ENCODE peak calls at places on chromosomes 2 and 18, in seven cellular contexts. Y, M, O, Q, V, A and K are unnamed samples.
A peak's percentile ranks its signal among the peaks of the same experiment; 100 is the strongest.

GRCh38 chr2:225100269-225100668 is 58.0 kb upstream of the DOCK10 start:
- DNase-seq in O (no peak), V (peak; percentile 39), M (no peak), A (no peak), Q (no peak), Y (no peak), K (no peak)

GRCh38 chr2:45975752-45976517 is 321.3 kb upstream of the EPAS1 start:
- DNase-seq in O (no peak), Y (no peak), Q (no peak), V (no peak), M (no peak), A (peak; percentile 8), K (no peak)

GRCh38 chr2:2166844-2167243 is 164.2 kb downstream of the MYT1L start:
- DNase-seq in A (no peak), O (no peak), M (no peak), Q (no peak), Y (no peak), V (no peak), K (no peak)

GRCh38 chr2:46364797-46365457 is 67.7 kb downstream of the EPAS1 start:
- DNase-seq in O (peak; percentile 43), Y (peak; percentile 23), M (peak; percentile 79), Q (peak; percentile 17), A (peak; percentile 70), V (peak; percentile 64), K (no peak)

GRCh38 chr2:1730047-1730937 is 14.0 kb downstream of the PXDN start:
- DNase-seq in O (peak; percentile 25), V (peak; percentile 83), Y (no peak), A (no peak), Q (no peak), M (peak; percentile 74), K (no peak)

GRCh38 chr2:217924346-217924901 is 78.4 kb downstream of the TNS1 start:
- DNase-seq in A (no peak), Q (no peak), V (no peak), M (no peak), O (no peak), Y (no peak), K (no peak)

GRCh38 chr18:67694787-67695186 is 178.3 kb upstream of the DSEL start:
- DNase-seq in A (no peak), Q (no peak), V (no peak), Y (no peak), M (no peak), O (no peak), K (no peak)

GRCh38 chr2:158539176-158539895 is 82.6 kb downstream of the PKP4 start:
- DNase-seq in O (no peak), Q (peak; percentile 86), V (peak; percentile 20), Y (no peak), M (no peak), A (no peak), K (no peak)

GRCh38 chr2:134932864-134933526 is 14.4 kb downstream of the CCNT2 start:
- DNase-seq in M (no peak), A (no peak), Y (no peak), O (peak; percentile 33), Q (no peak), V (no peak), K (no peak)

GRCh38 chr18:56532176-56532840 is 106.1 kb downstream of the TXNL1 start:
- DNase-seq in Y (no peak), A (peak; percentile 30), O (no peak), M (no peak), V (peak; percentile 62), Q (peak; percentile 46), K (no peak)

GRCh38 chr2:176178271-176178806 is 10.1 kb upstream of the HOXD1 start:
- DNase-seq in Y (no peak), V (peak; percentile 47), Q (peak; percentile 90), O (no peak), A (no peak), M (peak; percentile 81), K (no peak)

GRCh38 chr2:96202152-96202856 is 6.3 kb downstream of the STARD7 start:
- DNase-seq in M (no peak), Q (no peak), A (no peak), O (no peak), V (peak; percentile 27), Y (no peak), K (no peak)

GRCh38 chr2:174342600-174343342 is 8.0 kb downstream of the SP9 start:
- DNase-seq in V (no peak), O (no peak), A (no peak), Y (peak; percentile 36), M (peak; percentile 61), Q (peak; percentile 90), K (no peak)

GRCh38 chr2:1591978-1592907 is 152.1 kb downstream of the PXDN start:
- DNase-seq in Q (peak; percentile 32), Y (no peak), A (no peak), M (peak; percentile 94), O (no peak), V (no peak), K (no peak)